ENCODE peak calls at places on chromosome 22, in seven cellular contexts. F, M, D, K, H, Y and U are unnamed samples.

GRCh38 chr22:43270314-43270908 is 72.8 kb downstream of the SCUBE1 start:
- DNase-seq in F (no peak), M (no peak), D (no peak), K (no peak), H (no peak), Y (no peak), U (no peak)

GRCh38 chr22:29342577-29343312 is 27.2 kb upstream of the RASL10A start:
- DNase-seq in F (peak; percentile 20), M (no peak), D (no peak), K (peak; percentile 33), H (peak; percentile 26), Y (no peak), U (no peak)

GRCh38 chr22:43491737-43492136 is 79.9 kb downstream of the MPPED1 start:
- DNase-seq in F (no peak), M (no peak), D (no peak), K (no peak), H (no peak), Y (no peak), U (no peak)

GRCh38 chr22:38756631-38757463 is 1.0 kb upstream of the SUN2 start:
- DNase-seq in F (no peak), M (no peak), D (peak; percentile 58), K (no peak), H (no peak), Y (no peak), U (no peak)

GRCh38 chr22:26893034-26893710 is 235.8 kb downstream of the MIAT start:
- DNase-seq in F (no peak), M (no peak), D (no peak), K (no peak), H (no peak), Y (no peak), U (no peak)

GRCh38 chr22:38824587-38824986 is 19.2 kb downstream of the NPTXR start:
- DNase-seq in F (peak; percentile 34), M (peak; percentile 8), D (peak; percentile 35), K (peak; percentile 64), H (peak; percentile 51), Y (peak; percentile 72), U (peak; percentile 42)

GRCh38 chr22:28600546-28601143 is 79.0 kb downstream of the TTC28 start:
- DNase-seq in F (peak; percentile 16), M (no peak), D (no peak), K (no peak), H (no peak), Y (peak; percentile 17), U (peak; percentile 65)

GRCh38 chr22:41793871-41794270 is 6.6 kb upstream of the CCDC134 start:
- DNase-seq in F (no peak), M (no peak), D (no peak), K (no peak), H (no peak), Y (no peak), U (no peak)

GRCh38 chr22:43537019-43537585 is 125.3 kb downstream of the MPPED1 start:
- DNase-seq in F (no peak), M (no peak), D (peak; percentile 17), K (no peak), H (no peak), Y (no peak), U (no peak)

GRCh38 chr22:33865248-33865647 is 55.0 kb downstream of the LARGE1 start:
- DNase-seq in F (no peak), M (no peak), D (no peak), K (no peak), H (no peak), Y (no peak), U (no peak)

GRCh38 chr22:42937164-42937854 is 77.6 kb downstream of the PACSIN2 start:
- DNase-seq in F (peak; percentile 65), M (no peak), D (peak; percentile 49), K (no peak), H (peak; percentile 63), Y (no peak), U (peak; percentile 60)

GRCh38 chr22:30286813-30287625 is 2.3 kb downstream of the CASTOR1 start:
- DNase-seq in F (no peak), M (peak; percentile 77), D (peak; percentile 93), K (peak; percentile 87), H (no peak), Y (peak; percentile 61), U (no peak)

GRCh38 chr22:47422736-47423135 is 660.3 kb downstream of the TBC1D22A start:
- DNase-seq in F (no peak), M (no peak), D (no peak), K (no peak), H (no peak), Y (no peak), U (no peak)

GRCh38 chr22:49692499-49693225 is 135.0 kb downstream of the BRD1 start:
- DNase-seq in F (no peak), M (no peak), D (no peak), K (no peak), H (no peak), Y (no peak), U (no peak)

GRCh38 chr22:19218541-19219233 is 40.2 kb upstream of the SLC25A1 start:
- DNase-seq in F (no peak), M (no peak), D (no peak), K (no peak), H (no peak), Y (peak; percentile 32), U (no peak)

GRCh38 chr22:43796567-43796966 is 15.5 kb downstream of the EFCAB6 start:
- DNase-seq in F (no peak), M (no peak), D (no peak), K (no peak), H (no peak), Y (no peak), U (peak; percentile 11)

GRCh38 chr22:21981874-21982273 is 713 bp downstream of the TOP3B start:
- DNase-seq in F (no peak), M (no peak), D (no peak), K (no peak), H (no peak), Y (no peak), U (no peak)

GRCh38 chr22:20194681-20195593 is 44.1 kb upstream of the CCDC188 start:
- DNase-seq in F (no peak), M (no peak), D (no peak), K (no peak), H (no peak), Y (no peak), U (no peak)

GRCh38 chr22:44580756-44581435 is 82.9 kb upstream of the RTL6 start:
- DNase-seq in F (no peak), M (no peak), D (no peak), K (peak; percentile 18), H (peak; percentile 20), Y (no peak), U (no peak)

GRCh38 chr22:19522190-19522880 is 1.9 kb downstream of the CLDN5 start:
- DNase-seq in F (no peak), M (no peak), D (no peak), K (peak; percentile 76), H (peak; percentile 69), Y (peak; percentile 47), U (no peak)

GRCh38 chr22:49975543-49976389 is 15.2 kb downstream of the PIM3 start:
- DNase-seq in F (no peak), M (no peak), D (peak; percentile 78), K (peak; percentile 40), H (peak; percentile 23), Y (no peak), U (no peak)

GRCh38 chr22:46827781-46828180 is 65.3 kb downstream of the TBC1D22A start:
- DNase-seq in F (no peak), M (no peak), D (peak; percentile 7), K (no peak), H (no peak), Y (no peak), U (no peak)

GRCh38 chr22:45064313-45065268 is 54.8 kb upstream of the PHF21B start:
- DNase-seq in F (peak; percentile 54), M (no peak), D (peak; percentile 76), K (no peak), H (no peak), Y (no peak), U (peak; percentile 25)

GRCh38 chr22:32874330-32874729 is 72.8 kb downstream of the TIMP3 start:
- DNase-seq in F (no peak), M (no peak), D (no peak), K (no peak), H (no peak), Y (no peak), U (no peak)

GRCh38 chr22:28231423-28231822 is 312.4 kb upstream of the PITPNB start:
- DNase-seq in F (no peak), M (no peak), D (no peak), K (no peak), H (no peak), Y (no peak), U (peak; percentile 7)

GRCh38 chr22:20552450-20552894 is 45.1 kb downstream of the MED15 start:
- DNase-seq in F (no peak), M (no peak), D (no peak), K (peak; percentile 94), H (peak; percentile 91), Y (peak; percentile 82), U (no peak)

GRCh38 chr22:43388420-43388851 is 23.4 kb upstream of the MPPED1 start:
- DNase-seq in F (peak; percentile 63), M (peak; percentile 65), D (peak; percentile 85), K (peak; percentile 84), H (peak; percentile 69), Y (peak; percentile 69), U (peak; percentile 44)

GRCh38 chr22:38599466-38599865 is 29.5 kb upstream of the DMC1 start:
- DNase-seq in F (no peak), M (no peak), D (no peak), K (no peak), H (no peak), Y (no peak), U (no peak)

GRCh38 chr22:35995772-35996171 is 32.9 kb downstream of the RBFOX2 start:
- DNase-seq in F (peak; percentile 9), M (no peak), D (no peak), K (peak; percentile 79), H (peak; percentile 79), Y (peak; percentile 89), U (no peak)